ENCODE peak calls at places on chromosomes 6 and 20, in five cellular contexts. X, N, C, I and W are unnamed samples. For H3K27me3, the result is how much of the 10 kb centered on the place peaks cover.

GRCh38 chr6:52115891-52116604 is 28.6 kb upstream of the PKHD1 start:
- DNase-seq in X (no peak), N (no peak), C (no peak), I (no peak), W (no peak)

GRCh38 chr20:15702161-15702560 is 871.1 kb downstream of the KIF16B start:
- DNase-seq in X (no peak), N (no peak), C (no peak), I (no peak), W (no peak)

GRCh38 chr20:8476023-8476422 is 344.0 kb downstream of the PLCB1 start:
- DNase-seq in X (no peak), N (no peak), C (no peak), I (no peak), W (no peak)

GRCh38 chr6:135451617-135452190 is 45.8 kb downstream of the AHI1 start:
- DNase-seq in X (no peak), N (no peak), C (no peak), I (no peak), W (no peak)

GRCh38 chr6:168370310-168370991 is 50.9 kb upstream of the DACT2 start:
- DNase-seq in X (peak), N (peak), C (peak), I (peak), W (peak)

GRCh38 chr6:23547851-23548250 is 578.2 kb upstream of the NRSN1 start:
- DNase-seq in X (no peak), N (no peak), C (no peak), I (no peak), W (no peak)

GRCh38 chr6:2101213-2101612 is 144.2 kb downstream of the GMDS start:
- DNase-seq in X (no peak), N (no peak), C (no peak), I (no peak), W (no peak)

GRCh38 chr6:75094614-75095321 is 111.1 kb downstream of the COL12A1 start:
- DNase-seq in X (no peak), N (no peak), C (no peak), I (no peak), W (no peak)

GRCh38 chr6:95905132-95905531 is 110.6 kb upstream of the FUT9 start:
- DNase-seq in X (no peak), N (no peak), C (no peak), I (no peak), W (no peak)

GRCh38 chr6:326896-327537 is 34.7 kb downstream of the DUSP22 start:
- DNase-seq in X (no peak), N (no peak), C (no peak), I (no peak), W (no peak)

GRCh38 chr6:100230976-100231316 is 233.8 kb downstream of the SIM1 start:
- DNase-seq in X (no peak), N (no peak), C (no peak), I (no peak), W (no peak)

GRCh38 chr20:419556-420168 is 11.6 kb downstream of the RBCK1 start:
- DNase-seq in X (no peak), N (no peak), C (peak), I (no peak), W (peak)

GRCh38 chr6:87105823-87106222 is 10.9 kb upstream of the CGA start:
- DNase-seq in X (no peak), N (no peak), C (no peak), I (no peak), W (no peak)

DNA sequence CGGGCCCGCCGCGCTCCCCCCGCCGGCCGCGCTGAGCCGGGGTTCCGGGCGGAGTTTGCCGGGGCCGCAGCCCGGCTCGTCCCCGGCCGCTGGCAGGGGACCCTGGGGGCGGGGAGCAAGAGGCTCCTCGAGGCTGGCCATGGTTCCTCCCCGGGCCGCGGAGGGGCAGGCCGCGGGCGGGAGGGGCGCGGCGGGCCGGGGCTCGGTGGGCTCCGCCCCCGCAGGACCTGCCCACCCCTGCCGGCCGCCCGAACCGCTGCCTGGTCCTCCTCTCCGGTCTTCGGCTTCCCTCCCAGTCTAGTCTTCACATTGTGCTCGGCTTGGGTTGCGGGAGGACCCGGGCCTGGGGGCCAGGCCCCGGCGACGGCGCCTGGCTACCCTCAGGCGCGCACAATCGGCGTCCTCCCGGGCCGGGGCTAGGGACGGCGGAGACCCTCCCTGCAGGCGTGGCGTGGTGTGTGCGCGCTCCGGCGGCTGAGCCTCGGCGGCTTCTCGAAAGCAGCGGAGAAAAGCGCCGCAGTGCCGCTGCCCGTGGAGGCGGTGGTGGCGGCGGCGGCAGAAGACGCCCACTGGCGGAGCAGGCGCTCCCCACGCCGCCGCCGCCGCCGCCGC is at the start of gene PDE10A:
- DNase-seq in X (peak), N (no peak), C (no peak), I (no peak), W (no peak)
- H3K27me3 ChIP-seq in X (under half), N (half or more), C (under half), I (under half), W (under half)

DNA sequence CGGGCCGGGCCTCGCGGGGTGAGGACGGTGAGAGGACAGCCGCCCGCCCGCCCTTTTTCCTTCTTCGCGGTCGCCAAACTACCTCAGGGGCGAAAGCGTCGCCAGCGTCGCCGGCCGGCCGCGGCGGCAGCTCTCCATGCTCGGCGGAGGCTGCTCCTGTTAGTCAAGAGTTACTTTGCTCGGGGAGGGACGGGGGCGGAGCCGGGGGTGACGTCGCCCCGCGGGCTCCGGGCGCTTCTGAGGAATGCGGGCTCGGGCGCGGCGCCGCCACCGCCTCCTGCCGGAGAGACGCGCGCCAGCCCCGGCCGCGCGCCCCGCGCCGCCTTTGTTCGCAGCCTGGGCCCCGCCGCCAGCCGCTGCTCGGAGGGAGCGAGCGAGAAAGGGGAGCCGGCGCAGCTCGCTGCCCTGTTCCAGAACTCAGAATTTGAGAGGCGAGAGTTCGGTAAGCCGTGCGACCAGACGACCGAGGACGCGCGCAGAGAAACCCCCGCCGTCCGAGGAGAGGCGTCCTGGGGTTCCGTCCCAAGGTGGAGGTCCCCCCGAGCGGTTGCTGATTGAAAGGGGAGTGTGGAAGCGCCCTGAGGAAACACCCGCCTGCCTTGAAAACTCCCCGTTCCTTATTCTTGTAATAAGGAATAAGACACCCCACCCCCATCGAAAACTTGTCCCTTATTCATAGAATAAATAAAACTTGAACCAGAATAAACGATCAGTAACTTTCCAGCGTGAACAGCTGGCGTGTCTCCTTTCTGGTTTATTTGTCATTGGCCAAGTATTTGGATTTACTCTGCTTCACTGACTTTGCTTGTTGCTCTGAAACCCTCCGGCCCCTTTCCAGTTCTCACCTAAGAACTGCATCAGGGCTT is at the start of gene PTPRK:
- DNase-seq in X (peak), N (peak), C (peak), I (peak), W (peak)
- TF ChIP-seq POLR2A in X (peak), N (peak), C (peak), I (peak), W (peak)

GRCh38 chr6:112154711-112155110 is 67.3 kb downstream of the FAM229B start:
- DNase-seq in X (no peak), N (no peak), C (no peak), I (no peak), W (no peak)

GRCh38 chr6:112150363-112150762 is 63.0 kb downstream of the FAM229B start:
- DNase-seq in X (no peak), N (no peak), C (no peak), I (no peak), W (no peak)

GRCh38 chr6:112155900-112156299 is 68.5 kb downstream of the FAM229B start:
- DNase-seq in X (no peak), N (no peak), C (no peak), I (no peak), W (no peak)

GRCh38 chr6:112156694-112157093 is 69.3 kb downstream of the FAM229B start:
- DNase-seq in X (no peak), N (no peak), C (no peak), I (no peak), W (no peak)

GRCh38 chr6:112153926-112154621 is 66.7 kb downstream of the FAM229B start:
- DNase-seq in X (no peak), N (no peak), C (no peak), I (no peak), W (no peak)
- H3K27me3 ChIP-seq in X (under half), N (under half), C (under half), I (under half), W (under half)

DNA sequence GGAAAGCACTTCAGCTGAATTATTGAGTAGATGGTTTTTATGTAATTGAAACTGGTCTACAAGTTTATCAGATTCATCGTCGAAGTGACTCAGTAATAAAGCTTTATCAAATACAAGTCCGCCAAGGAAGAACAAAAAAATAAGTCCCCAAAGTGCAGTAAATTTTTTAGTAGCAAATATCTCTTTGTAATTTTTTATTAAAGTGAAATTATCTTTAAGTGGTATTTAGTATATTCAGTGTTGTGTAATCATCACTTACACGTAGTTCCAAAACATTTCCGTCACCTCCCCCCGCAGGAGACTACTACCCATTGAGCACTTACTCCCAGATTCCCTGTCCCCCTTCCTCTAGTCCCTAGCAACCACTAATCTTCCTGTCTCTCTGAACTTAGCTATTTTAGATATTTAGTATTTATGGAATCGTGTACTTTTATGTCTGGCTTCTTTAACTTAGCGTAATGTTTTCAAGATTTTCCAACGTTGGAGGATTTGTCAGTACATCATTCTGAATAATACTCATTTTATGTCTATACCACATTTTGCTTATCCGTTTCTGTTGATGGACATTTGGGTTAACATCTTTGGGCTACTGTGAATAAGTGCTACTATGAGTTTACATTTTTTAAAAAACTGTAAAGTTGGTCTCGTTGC is 1.1 kb downstream of the SRSF3 start:
- DNase-seq in X (peak), N (no peak), C (peak), I (peak), W (no peak)
- TF ChIP-seq POLR2A in X (no peak), N (peak), C (peak), I (no peak), W (no peak)

GRCh38 chr6:29355603-29356002 is 13.1 kb downstream of the OR5V1 start:
- DNase-seq in X (no peak), N (no peak), C (no peak), I (no peak), W (no peak)
- H3K27me3 ChIP-seq in X (under half), N (under half), C (under half), I (under half), W (under half)

DNA sequence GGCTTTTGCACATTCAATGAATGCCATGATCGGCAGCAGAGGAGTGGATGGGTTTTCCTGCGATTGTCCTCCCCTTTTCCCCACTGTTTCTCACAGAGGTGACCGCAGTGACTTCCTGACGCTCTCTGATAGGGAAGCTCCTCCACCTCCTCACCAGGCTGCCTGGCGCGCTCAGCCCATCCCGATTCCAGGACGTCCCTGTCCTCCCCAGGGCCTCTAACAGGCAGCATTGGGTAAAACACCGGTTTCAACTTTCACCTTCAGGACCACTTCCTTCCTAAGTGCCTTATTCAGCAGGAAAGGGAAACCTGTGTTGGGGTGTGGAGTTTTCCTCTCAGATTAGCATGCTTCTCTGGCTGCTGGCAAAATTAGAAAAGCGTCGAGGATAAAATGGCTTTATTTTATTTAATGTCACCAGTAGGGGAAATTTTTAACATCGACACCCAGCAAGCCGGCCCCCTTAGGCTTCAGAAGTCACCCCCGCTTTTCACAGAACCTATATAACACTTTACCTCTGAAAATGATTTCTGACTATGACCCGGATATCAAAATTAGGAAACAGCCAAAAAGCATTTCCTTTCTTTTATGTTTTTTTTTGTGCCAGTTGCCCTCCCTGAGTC is 570.4 kb upstream of the GJE1 start:
- DNase-seq in X (peak), N (no peak), C (no peak), I (no peak), W (peak)
- TF ChIP-seq POLR2A in X (no peak), N (no peak), C (no peak), I (no peak), W (peak)

GRCh38 chr6:26577720-26578072 is 19.1 kb upstream of the ABT1 start:
- DNase-seq in X (no peak), N (no peak), C (no peak), I (no peak), W (no peak)
- H3K27me3 ChIP-seq in X (under half), N (under half), C (under half), I (under half), W (under half)

GRCh38 chr20:50128520-50128905 is 15.6 kb upstream of the UBE2V1 start:
- DNase-seq in X (no peak), N (no peak), C (no peak), I (no peak), W (no peak)
- TF ChIP-seq POLR2A in X (no peak), N (no peak), C (no peak), I (no peak), W (no peak)